ENCODE peak calls at places on chromosomes 4 and X, in seven cellular contexts. W is Kasumi-1; D is AML-193; Q is NCI-H2081; I is activated T-cell treated with anti-CD3 and anti-CD28 coated beads, Interleukin-2, amount 50 U/mL, for 72 hours; X is stromal cell of bone marrow; G is activated CD8-positive, alpha-beta memory T cell treated with anti-CD3 and anti-CD28 coated beads for 24 hours. H is an unnamed sample.

GRCh38 chr4:40630335-40631021 is 814 bp upstream of the RBM47 start:
- DNase-seq in X (no peak), I (no peak), D (no peak), G (no peak), Q (no peak), W (no peak), H (no peak)

GRCh38 chr4:67879486-67879885 is 4.3 kb downstream of the TMPRSS11D start:
- DNase-seq in G (no peak), I (no peak), D (peak; percentile 43), X (peak; percentile 52), W (no peak), Q (no peak), H (no peak)

GRCh38 chrX:72102760-72103159 is 29.0 kb downstream of the RTL5 start:
- DNase-seq in X (no peak), G (no peak), D (no peak), Q (no peak), I (no peak), W (no peak), H (no peak)

GRCh38 chrX:106341823-106342222 is 173.7 kb downstream of the PWWP3B start:
- DNase-seq in X (no peak), D (no peak), Q (no peak), I (no peak), G (no peak), W (no peak), H (no peak)

GRCh38 chrX:107709266-107709795 is 66.3 kb downstream of the TSC22D3 start:
- DNase-seq in G (no peak), Q (no peak), X (no peak), I (no peak), W (no peak), D (no peak), H (no peak)

GRCh38 chrX:23742174-23742692 is 843 bp downstream of the ACOT9 start:
- DNase-seq in G (peak; percentile 62), D (peak; percentile 2), X (no peak), W (no peak), Q (no peak), I (peak; percentile 15), H (peak; percentile 9)

GRCh38 chrX:110087485-110088356 is 84.8 kb downstream of the TMEM164 start:
- DNase-seq in X (peak; percentile 86), Q (no peak), W (no peak), G (no peak), I (peak; percentile 15), D (peak; percentile 52), H (no peak)

GRCh38 chr4:128287159-128287870 is at the start of gene PGRMC2:
- DNase-seq in X (no peak), Q (no peak), W (peak; percentile 47), I (no peak), G (no peak), D (no peak), H (no peak)

GRCh38 chr4:109046549-109047171 is 255.8 kb downstream of the COL25A1 start:
- DNase-seq in I (no peak), W (no peak), G (no peak), X (peak; percentile 54), D (no peak), Q (no peak), H (no peak)

GRCh38 chrX:319579-320125 is 1.1 kb upstream of the GTPBP6 start:
- DNase-seq in Q (no peak), D (no peak), G (peak; percentile 77), W (no peak), I (peak; percentile 34), X (no peak), H (no peak)

GRCh38 chr4:22962186-22962786 is 269.5 kb downstream of the GBA3 start:
- DNase-seq in W (peak; percentile 50), D (peak; percentile 4), G (no peak), Q (peak; percentile 44), X (peak; percentile 41), I (no peak), H (no peak)

GRCh38 chr4:2288051-2288541 is 26.2 kb upstream of the MXD4 start:
- DNase-seq in G (no peak), X (no peak), I (no peak), Q (no peak), D (no peak), W (no peak), H (no peak)

GRCh38 chr4:2042207-2042946 is 16.8 kb upstream of the NAT8L start:
- DNase-seq in Q (no peak), I (peak; percentile 59), D (no peak), W (no peak), X (no peak), G (no peak), H (peak; percentile 63)

GRCh38 chrX:153780678-153781427 is at the start of gene SRPK3:
- DNase-seq in I (no peak), X (no peak), G (no peak), D (no peak), Q (no peak), W (no peak), H (no peak)

GRCh38 chr4:33407496-33407895 is 2687.3 kb downstream of the PCDH7 start:
- DNase-seq in X (no peak), D (no peak), G (no peak), W (no peak), I (no peak), Q (no peak), H (no peak)

GRCh38 chrX:115696039-115696438 is 135.1 kb downstream of the PLS3 start:
- DNase-seq in Q (no peak), I (no peak), G (no peak), D (no peak), W (no peak), X (no peak), H (no peak)

GRCh38 chr4:1608821-1609500 is 75.2 kb downstream of the FAM53A start:
- DNase-seq in W (no peak), I (no peak), X (no peak), D (no peak), Q (no peak), G (no peak), H (no peak)

GRCh38 chrX:153744210-153745066 is 19.6 kb upstream of the PLXNB3 start:
- DNase-seq in X (no peak), Q (no peak), I (no peak), D (no peak), G (no peak), W (no peak), H (no peak)

GRCh38 chr4:84681488-84682274 is 98.8 kb downstream of the CDS1 start:
- DNase-seq in W (peak; percentile 70), D (no peak), Q (peak; percentile 10), G (no peak), I (no peak), X (no peak), H (peak; percentile 67)

GRCh38 chrX:12885508-12885907 is 18.6 kb downstream of the TLR7 start:
- DNase-seq in I (no peak), D (no peak), G (no peak), W (no peak), X (no peak), Q (no peak), H (no peak)

GRCh38 chrX:17405225-17405969 is 30.4 kb downstream of the NHS start:
- DNase-seq in X (no peak), G (no peak), D (no peak), W (no peak), Q (no peak), I (no peak), H (no peak)

GRCh38 chr4:1297456-1298325 is 8.0 kb downstream of the MAEA start:
- DNase-seq in G (no peak), X (no peak), Q (no peak), W (no peak), I (no peak), D (no peak), H (no peak)

GRCh38 chrX:46444011-46444410 is 101.2 kb downstream of the ZNF674 start:
- DNase-seq in W (no peak), Q (no peak), I (no peak), D (peak; percentile 56), X (peak; percentile 69), G (no peak), H (no peak)

GRCh38 chrX:44483965-44484606 is 58.6 kb downstream of the FUNDC1 start:
- DNase-seq in D (no peak), W (no peak), G (no peak), X (no peak), I (no peak), Q (no peak), H (no peak)

GRCh38 chrX:22699591-22700091 is 300.1 kb upstream of the DDX53 start:
- DNase-seq in Q (no peak), D (no peak), G (no peak), I (no peak), X (peak; percentile 77), W (no peak), H (no peak)

GRCh38 chr4:69894221-69894620 is 34.3 kb upstream of the SULT1E1 start:
- DNase-seq in G (no peak), Q (no peak), W (no peak), I (no peak), X (no peak), D (no peak), H (no peak)

GRCh38 chrX:117010243-117010642 is 547.5 kb upstream of the CT83 start:
- DNase-seq in I (no peak), D (no peak), W (no peak), X (no peak), G (no peak), Q (no peak), H (no peak)

GRCh38 chr4:3671571-3672464 is 94.4 kb upstream of the ADRA2C start:
- DNase-seq in G (no peak), D (no peak), I (no peak), X (no peak), W (no peak), Q (no peak), H (no peak)

GRCh38 chr4:109233585-109233984 is 68.9 kb downstream of the COL25A1 start:
- DNase-seq in I (no peak), G (no peak), W (no peak), X (no peak), D (no peak), Q (no peak), H (no peak)

GRCh38 chrX:649166-649565 is 18.6 kb downstream of the SHOX start:
- DNase-seq in Q (no peak), I (no peak), W (no peak), X (no peak), D (no peak), G (peak; percentile 3), H (no peak)

GRCh38 chr4:174483792-174484191 is 38.5 kb downstream of the HPGD start:
- DNase-seq in X (no peak), G (no peak), W (no peak), D (no peak), Q (no peak), I (no peak), H (no peak)

GRCh38 chr4:6676722-6677558 is 16.7 kb upstream of the S100P start:
- DNase-seq in W (peak; percentile 38), G (no peak), Q (no peak), D (no peak), X (no peak), I (no peak), H (no peak)

GRCh38 chr4:79121875-79122358 is 182.7 kb upstream of the PAQR3 start:
- DNase-seq in Q (no peak), D (no peak), I (no peak), X (no peak), G (no peak), W (no peak), H (no peak)